ENCODE peak calls at places on chromosomes 16 and 17, in five cellular contexts. One of them, this sample, is unnamed.

GRCh38 chr17:61458000-61458399 is 5.8 kb downstream of the TBX4 start:
- DNase-seq in neuronal stem cell: no peak
- DNase-seq in H9: no peak
- DNase-seq in trophoblast cell: no peak
- DNase-seq in H1: no peak
- DNase-seq in this sample: no peak

GRCh38 chr17:2926019-2926650 is 129.9 kb downstream of the RAP1GAP2 start:
- DNase-seq in neuronal stem cell: no peak
- DNase-seq in H9: no peak
- DNase-seq in H1: no peak
- DNase-seq in trophoblast cell: peak
- DNase-seq in this sample: no peak

GRCh38 chr16:65481956-65482355 is 360.1 kb upstream of the CDH11 start:
- DNase-seq in H1: no peak
- DNase-seq in trophoblast cell: no peak
- DNase-seq in H9: no peak
- DNase-seq in neuronal stem cell: no peak
- DNase-seq in this sample: no peak

GRCh38 chr16:79013004-79013403 is 587.5 kb downstream of the MAF start:
- DNase-seq in trophoblast cell: no peak
- DNase-seq in H1: no peak
- DNase-seq in H9: no peak
- DNase-seq in neuronal stem cell: no peak
- DNase-seq in this sample: no peak

GRCh38 chr17:57868007-57868774 is 18.3 kb upstream of the MRPS23 start:
- DNase-seq in trophoblast cell: peak
- DNase-seq in neuronal stem cell: peak
- DNase-seq in H9: peak
- DNase-seq in H1: peak
- DNase-seq in this sample: peak

GRCh38 chr16:48955791-48956190 is 325.8 kb downstream of the CBLN1 start:
- DNase-seq in H1: no peak
- DNase-seq in trophoblast cell: no peak
- DNase-seq in H9: no peak
- DNase-seq in neuronal stem cell: no peak
- DNase-seq in this sample: no peak

GRCh38 chr17:73644145-73645049 is at the start of gene SDK2:
- DNase-seq in neuronal stem cell: peak
- DNase-seq in trophoblast cell: no peak
- DNase-seq in H1: peak
- DNase-seq in H9: no peak
- DNase-seq in this sample: peak

GRCh38 chr16:55568151-55568693 is 1.7 kb downstream of the CAPNS2 start:
- DNase-seq in H9: no peak
- DNase-seq in trophoblast cell: no peak
- DNase-seq in neuronal stem cell: no peak
- DNase-seq in H1: no peak
- DNase-seq in this sample: no peak

GRCh38 chr16:28494141-28494851 is at the start of gene APOBR:
- DNase-seq in H1: no peak
- DNase-seq in H9: no peak
- DNase-seq in trophoblast cell: no peak
- DNase-seq in neuronal stem cell: no peak
- DNase-seq in this sample: no peak

GRCh38 chr17:67666710-67667109 is 51.0 kb upstream of the NOL11 start:
- DNase-seq in H9: no peak
- DNase-seq in neuronal stem cell: no peak
- DNase-seq in H1: no peak
- DNase-seq in trophoblast cell: no peak
- DNase-seq in this sample: no peak

GRCh38 chr16:21260870-21261791 is 17.0 kb downstream of the CRYM start:
- DNase-seq in H1: no peak
- DNase-seq in neuronal stem cell: no peak
- DNase-seq in H9: no peak
- DNase-seq in trophoblast cell: no peak
- DNase-seq in this sample: peak

GRCh38 chr16:30567991-30568638 is 3.4 kb downstream of the ZNF688 start:
- DNase-seq in H1: no peak
- DNase-seq in trophoblast cell: no peak
- DNase-seq in neuronal stem cell: no peak
- DNase-seq in H9: no peak
- DNase-seq in this sample: peak

GRCh38 chr16:68750243-68750642 is 13.2 kb downstream of the CDH1 start:
- DNase-seq in trophoblast cell: no peak
- DNase-seq in neuronal stem cell: no peak
- DNase-seq in H1: no peak
- DNase-seq in H9: no peak
- DNase-seq in this sample: no peak

GRCh38 chr16:69942099-69942491 is 9.0 kb upstream of the CLEC18A start:
- DNase-seq in H9: no peak
- DNase-seq in H1: no peak
- DNase-seq in neuronal stem cell: no peak
- DNase-seq in trophoblast cell: no peak
- DNase-seq in this sample: no peak

GRCh38 chr16:50160495-50161164 is 7.5 kb downstream of the TENT4B start:
- DNase-seq in H1: no peak
- DNase-seq in H9: no peak
- DNase-seq in neuronal stem cell: no peak
- DNase-seq in trophoblast cell: no peak
- DNase-seq in this sample: no peak

GRCh38 chr17:18224428-18225120 is 861 bp upstream of the LLGL1 start:
- DNase-seq in H1: peak
- DNase-seq in trophoblast cell: no peak
- DNase-seq in H9: peak
- DNase-seq in neuronal stem cell: peak
- DNase-seq in this sample: peak

GRCh38 chr16:68005786-68006286 is 6.6 kb upstream of the DPEP2 start:
- DNase-seq in trophoblast cell: peak
- DNase-seq in H9: no peak
- DNase-seq in H1: no peak
- DNase-seq in neuronal stem cell: no peak
- DNase-seq in this sample: no peak

GRCh38 chr16:89270666-89271345 is 53.3 kb downstream of the ZNF778 start:
- DNase-seq in H9: no peak
- DNase-seq in trophoblast cell: no peak
- DNase-seq in H1: no peak
- DNase-seq in neuronal stem cell: no peak
- DNase-seq in this sample: no peak

GRCh38 chr16:85104821-85105391 is 7.4 kb downstream of the CIBAR2 start:
- DNase-seq in neuronal stem cell: no peak
- DNase-seq in trophoblast cell: no peak
- DNase-seq in H9: no peak
- DNase-seq in H1: no peak
- DNase-seq in this sample: no peak

GRCh38 chr17:50868594-50868993 is 2.4 kb upstream of the TOB1 start:
- DNase-seq in trophoblast cell: no peak
- DNase-seq in neuronal stem cell: no peak
- DNase-seq in H1: no peak
- DNase-seq in H9: peak
- DNase-seq in this sample: no peak

GRCh38 chr16:87851141-87851587 is 18.1 kb downstream of the SLC7A5 start:
- DNase-seq in trophoblast cell: peak
- DNase-seq in H9: no peak
- DNase-seq in H1: no peak
- DNase-seq in neuronal stem cell: no peak
- DNase-seq in this sample: no peak

GRCh38 chr17:18181358-18181757 is 2.3 kb upstream of the ALKBH5 start:
- DNase-seq in trophoblast cell: no peak
- DNase-seq in H9: no peak
- DNase-seq in neuronal stem cell: no peak
- DNase-seq in H1: no peak
- DNase-seq in this sample: no peak

GRCh38 chr16:50011707-50012106 is 13.3 kb upstream of the CNEP1R1 start:
- DNase-seq in trophoblast cell: peak
- DNase-seq in H9: no peak
- DNase-seq in H1: no peak
- DNase-seq in neuronal stem cell: no peak
- DNase-seq in this sample: peak

GRCh38 chr17:57281887-57282653 is 25.7 kb downstream of the MSI2 start:
- DNase-seq in trophoblast cell: no peak
- DNase-seq in H1: no peak
- DNase-seq in H9: no peak
- DNase-seq in neuronal stem cell: no peak
- DNase-seq in this sample: no peak

GRCh38 chr17:7046127-7046724 is 2.3 kb upstream of the SLC16A11 start:
- DNase-seq in trophoblast cell: peak
- DNase-seq in H9: peak
- DNase-seq in H1: peak
- DNase-seq in neuronal stem cell: no peak
- DNase-seq in this sample: peak

GRCh38 chr17:57406131-57406980 is 150.0 kb downstream of the MSI2 start:
- DNase-seq in H9: no peak
- DNase-seq in neuronal stem cell: peak
- DNase-seq in trophoblast cell: peak
- DNase-seq in H1: no peak
- DNase-seq in this sample: peak

GRCh38 chr17:77555110-77555509 is 403.4 kb upstream of the TNRC6C start:
- DNase-seq in neuronal stem cell: no peak
- DNase-seq in trophoblast cell: no peak
- DNase-seq in H1: no peak
- DNase-seq in H9: no peak
- DNase-seq in this sample: no peak

GRCh38 chr17:78383725-78384471 is 5.4 kb downstream of the PGS1 start:
- DNase-seq in neuronal stem cell: no peak
- DNase-seq in H1: no peak
- DNase-seq in trophoblast cell: peak
- DNase-seq in H9: no peak
- DNase-seq in this sample: peak

GRCh38 chr17:77734371-77735050 is 224.0 kb upstream of the TNRC6C start:
- DNase-seq in trophoblast cell: no peak
- DNase-seq in H1: peak
- DNase-seq in neuronal stem cell: no peak
- DNase-seq in H9: peak
- DNase-seq in this sample: peak

GRCh38 chr17:6485646-6486412 is 41.6 kb downstream of the PIMREG start:
- DNase-seq in trophoblast cell: no peak
- DNase-seq in H1: no peak
- DNase-seq in neuronal stem cell: no peak
- DNase-seq in H9: no peak
- DNase-seq in this sample: no peak

GRCh38 chr16:67943619-67944503 is at the start of gene LCAT:
- DNase-seq in H9: no peak
- DNase-seq in trophoblast cell: no peak
- DNase-seq in neuronal stem cell: no peak
- DNase-seq in H1: no peak
- DNase-seq in this sample: no peak

GRCh38 chr17:20908373-20909273 is 134.2 kb downstream of the USP22 start:
- DNase-seq in neuronal stem cell: peak
- DNase-seq in trophoblast cell: peak
- DNase-seq in H1: peak
- DNase-seq in H9: peak
- DNase-seq in this sample: peak

GRCh38 chr16:16146380-16147315 is 76.6 kb downstream of the ABCC6 start:
- DNase-seq in H1: no peak
- DNase-seq in neuronal stem cell: no peak
- DNase-seq in H9: no peak
- DNase-seq in trophoblast cell: no peak
- DNase-seq in this sample: no peak

GRCh38 chr16:16148755-16149154 is 74.5 kb downstream of the ABCC6 start:
- DNase-seq in H1: no peak
- DNase-seq in trophoblast cell: no peak
- DNase-seq in H9: no peak
- DNase-seq in neuronal stem cell: no peak
- DNase-seq in this sample: no peak

GRCh38 chr16:16149710-16150116 is 73.6 kb downstream of the ABCC6 start:
- DNase-seq in H1: no peak
- DNase-seq in H9: no peak
- DNase-seq in neuronal stem cell: no peak
- DNase-seq in trophoblast cell: no peak
- DNase-seq in this sample: no peak

GRCh38 chr16:16145286-16145685 is 78.0 kb downstream of the ABCC6 start:
- DNase-seq in trophoblast cell: no peak
- DNase-seq in H1: no peak
- DNase-seq in neuronal stem cell: no peak
- DNase-seq in H9: no peak
- DNase-seq in this sample: no peak

GRCh38 chr16:16147316-16147999 is 75.8 kb downstream of the ABCC6 start:
- DNase-seq in trophoblast cell: no peak
- DNase-seq in H1: no peak
- DNase-seq in H9: no peak
- DNase-seq in neuronal stem cell: no peak
- DNase-seq in this sample: no peak
- H2BK12ac ChIP-seq in trophoblast cell: no peak
- H2BK12ac ChIP-seq in H1: no peak
- H2BK12ac ChIP-seq in H9: no peak
- H2BK12ac ChIP-seq in neuronal stem cell: no peak
- H2BK12ac ChIP-seq in this sample: no peak

GRCh38 chr16:17556276-17557052 is 85.7 kb upstream of the XYLT1 start:
- DNase-seq in neuronal stem cell: peak
- DNase-seq in trophoblast cell: peak
- DNase-seq in H1: no peak
- DNase-seq in H9: peak
- DNase-seq in this sample: no peak
- H3K4me2 ChIP-seq in neuronal stem cell: no peak
- H3K4me2 ChIP-seq in trophoblast cell: no peak
- H3K4me2 ChIP-seq in H1: no peak
- H3K4me2 ChIP-seq in H9: no peak
- H3K4me2 ChIP-seq in this sample: no peak

GRCh38 chr16:26992661-26993365 is 73.9 kb upstream of the C16orf82 start:
- DNase-seq in H9: no peak
- DNase-seq in H1: no peak
- DNase-seq in trophoblast cell: no peak
- DNase-seq in neuronal stem cell: peak
- DNase-seq in this sample: no peak
- H3K18ac ChIP-seq in H9: no peak
- H3K18ac ChIP-seq in H1: no peak
- H3K18ac ChIP-seq in trophoblast cell: no peak
- H3K18ac ChIP-seq in neuronal stem cell: peak
- H3K18ac ChIP-seq in this sample: no peak

DNA sequence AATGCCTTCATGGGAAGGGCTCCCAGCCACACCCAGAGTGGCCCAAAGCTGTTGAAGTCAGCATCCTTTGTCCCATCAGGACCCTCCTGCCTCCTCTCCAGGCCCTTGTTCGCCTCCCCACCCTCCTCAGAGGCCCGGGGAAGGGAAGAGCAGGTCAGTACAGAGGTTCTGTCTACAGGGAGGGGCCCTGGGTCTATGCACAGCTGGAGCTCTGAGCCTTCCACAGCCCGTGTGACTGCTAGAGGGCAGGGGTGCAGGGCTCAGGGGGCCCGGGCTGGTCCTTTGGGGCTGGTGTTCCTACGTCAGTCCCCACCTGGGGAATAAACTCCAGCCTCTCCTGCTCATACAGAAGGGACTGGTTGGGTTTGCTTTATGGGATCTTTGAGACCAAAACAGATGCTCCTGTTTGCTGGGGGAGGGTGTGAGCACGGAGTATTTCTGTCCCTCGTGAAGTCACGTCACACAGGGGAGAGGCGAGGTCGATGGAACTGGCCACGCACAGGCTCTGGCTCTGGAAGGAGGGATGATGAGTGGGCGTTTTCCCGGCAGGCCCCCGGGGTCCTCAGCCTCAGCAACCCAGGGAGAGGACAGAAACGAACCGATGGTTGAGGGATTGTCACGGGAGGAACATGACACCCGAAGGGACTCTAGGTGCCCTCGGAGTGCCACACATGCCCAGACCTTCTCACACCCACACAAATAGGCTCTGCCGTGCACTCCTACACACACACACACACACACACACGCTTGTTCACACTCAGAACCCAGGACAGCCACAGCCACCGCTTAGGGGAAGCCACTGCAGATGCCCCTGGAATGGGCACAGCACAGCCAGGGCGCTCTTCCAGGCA is 20.5 kb downstream of the TRARG1 start:
- DNase-seq in H9: peak
- DNase-seq in H1: no peak
- DNase-seq in neuronal stem cell: no peak
- DNase-seq in trophoblast cell: no peak
- DNase-seq in this sample: no peak
- H2BK12ac ChIP-seq in H9: no peak
- H2BK12ac ChIP-seq in H1: no peak
- H2BK12ac ChIP-seq in neuronal stem cell: peak
- H2BK12ac ChIP-seq in trophoblast cell: no peak
- H2BK12ac ChIP-seq in this sample: no peak

This sample was measured in mesenchymal stem cell.